ENCODE peak calls at places on chromosomes 5 and 9, in four cellular contexts. One of them, this sample, is unnamed.

GRCh38 chr5:73853091-73853490 is 227.1 kb downstream of the ARHGEF28 start:
- DNase-seq in GM23248: peak
- DNase-seq in fibroblast of villous mesenchyme: peak
- DNase-seq in upper lobe of right lung: no peak
- DNase-seq in this sample: no peak

GRCh38 chr5:178469975-178470692 is 120.1 kb downstream of the COL23A1 start:
- DNase-seq in GM23248: no peak
- DNase-seq in fibroblast of villous mesenchyme: no peak
- DNase-seq in upper lobe of right lung: no peak
- DNase-seq in this sample: peak

GRCh38 chr5:95821110-95822021 is 1.2 kb downstream of the GLRX start:
- DNase-seq in GM23248: peak
- DNase-seq in fibroblast of villous mesenchyme: no peak
- DNase-seq in upper lobe of right lung: no peak
- DNase-seq in this sample: no peak

GRCh38 chr9:97963232-97963631 is 19.9 kb upstream of the ANP32B start:
- DNase-seq in GM23248: no peak
- DNase-seq in fibroblast of villous mesenchyme: no peak
- DNase-seq in upper lobe of right lung: no peak
- DNase-seq in this sample: no peak

GRCh38 chr9:93184439-93185221 is 691 bp downstream of the WNK2 start:
- DNase-seq in GM23248: peak
- DNase-seq in fibroblast of villous mesenchyme: no peak
- DNase-seq in upper lobe of right lung: no peak
- DNase-seq in this sample: peak

GRCh38 chr5:59609501-59610265 is 283.8 kb downstream of the PDE4D start:
- DNase-seq in GM23248: no peak
- DNase-seq in fibroblast of villous mesenchyme: no peak
- DNase-seq in upper lobe of right lung: no peak
- DNase-seq in this sample: no peak

GRCh38 chr5:54964405-54964804 is 21.0 kb downstream of the ESM1 start:
- DNase-seq in GM23248: no peak
- DNase-seq in fibroblast of villous mesenchyme: no peak
- DNase-seq in upper lobe of right lung: no peak
- DNase-seq in this sample: no peak

GRCh38 chr5:65126670-65127069 is 355.1 kb downstream of the ADAMTS6 start:
- DNase-seq in GM23248: peak
- DNase-seq in fibroblast of villous mesenchyme: no peak
- DNase-seq in upper lobe of right lung: no peak
- DNase-seq in this sample: no peak

GRCh38 chr9:135137398-135137832 is 49.9 kb downstream of the OLFM1 start:
- DNase-seq in GM23248: peak
- DNase-seq in fibroblast of villous mesenchyme: peak
- DNase-seq in upper lobe of right lung: no peak
- DNase-seq in this sample: peak

DNA sequence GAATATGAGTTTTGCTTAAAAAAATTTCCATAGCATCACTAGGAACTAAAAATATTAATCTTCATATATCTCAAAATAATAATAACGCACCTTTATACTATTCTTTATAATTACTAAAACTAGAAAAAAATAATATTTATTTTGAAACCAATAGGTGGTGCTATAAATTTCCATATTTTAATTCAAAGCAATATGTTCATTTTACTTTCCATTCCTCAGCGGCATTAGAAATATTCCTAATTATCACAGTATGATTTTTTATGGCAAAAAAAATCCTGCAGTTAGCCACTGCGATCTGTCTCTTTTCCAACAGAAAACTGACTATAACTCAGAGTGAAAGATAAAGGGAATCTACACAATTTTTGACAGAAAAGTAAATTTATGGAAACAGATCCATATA is 167.4 kb upstream of the MPDZ start:
- DNase-seq in GM23248: peak
- DNase-seq in fibroblast of villous mesenchyme: no peak
- DNase-seq in upper lobe of right lung: no peak
- DNase-seq in this sample: no peak
- H3K4me3 ChIP-seq in GM23248: no peak
- H3K4me3 ChIP-seq in fibroblast of villous mesenchyme: no peak
- H3K4me3 ChIP-seq in upper lobe of right lung: no peak
- H3K4me3 ChIP-seq in this sample: no peak

GRCh38 chr5:72434781-72435437 is 72.3 kb downstream of the ZNF366 start:
- DNase-seq in GM23248: no peak
- DNase-seq in fibroblast of villous mesenchyme: no peak
- DNase-seq in upper lobe of right lung: no peak
- DNase-seq in this sample: no peak
- H3K4me3 ChIP-seq in GM23248: no peak
- H3K4me3 ChIP-seq in fibroblast of villous mesenchyme: no peak
- H3K4me3 ChIP-seq in upper lobe of right lung: no peak
- H3K4me3 ChIP-seq in this sample: no peak

DNA sequence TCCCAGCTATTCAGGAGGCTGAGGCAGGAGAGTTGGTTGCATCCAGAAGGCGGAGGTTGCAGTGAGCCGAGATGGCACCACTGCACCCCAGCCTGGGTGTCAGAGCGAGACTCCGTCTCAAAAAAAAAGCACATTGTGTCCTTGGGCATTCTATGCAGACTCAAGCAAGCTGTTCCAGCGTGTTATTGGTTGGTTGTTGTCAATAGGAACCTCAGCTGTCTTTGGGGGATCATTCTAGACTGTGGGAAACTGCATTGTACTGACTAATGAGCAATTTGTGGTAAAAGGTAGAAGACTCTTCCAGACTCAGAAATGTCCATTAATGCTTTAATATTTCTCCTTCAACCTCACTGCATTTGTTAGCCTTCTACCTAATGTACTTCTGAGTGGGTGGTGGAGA is 379.5 kb upstream of the GRAMD2B start:
- DNase-seq in GM23248: no peak
- DNase-seq in fibroblast of villous mesenchyme: no peak
- DNase-seq in upper lobe of right lung: no peak
- DNase-seq in this sample: no peak
- H3K4me3 ChIP-seq in GM23248: no peak
- H3K4me3 ChIP-seq in fibroblast of villous mesenchyme: no peak
- H3K4me3 ChIP-seq in upper lobe of right lung: no peak
- H3K4me3 ChIP-seq in this sample: no peak

GRCh38 chr9:37511006-37511714 is 25.4 kb downstream of the POLR1E start:
- DNase-seq in GM23248: peak
- DNase-seq in fibroblast of villous mesenchyme: no peak
- DNase-seq in upper lobe of right lung: peak
- DNase-seq in this sample: peak

GRCh38 chr9:37507586-37508134 is 21.9 kb downstream of the POLR1E start:
- DNase-seq in GM23248: no peak
- DNase-seq in fibroblast of villous mesenchyme: no peak
- DNase-seq in upper lobe of right lung: peak
- DNase-seq in this sample: no peak

GRCh38 chr9:37508834-37509206 is 23.1 kb downstream of the POLR1E start:
- DNase-seq in GM23248: no peak
- DNase-seq in fibroblast of villous mesenchyme: no peak
- DNase-seq in upper lobe of right lung: peak
- DNase-seq in this sample: no peak

GRCh38 chr9:37509536-37509935 is 23.8 kb downstream of the POLR1E start:
- DNase-seq in GM23248: no peak
- DNase-seq in fibroblast of villous mesenchyme: no peak
- DNase-seq in upper lobe of right lung: peak
- DNase-seq in this sample: peak

GRCh38 chr9:37508135-37508833 is 22.5 kb downstream of the POLR1E start:
- DNase-seq in GM23248: no peak
- DNase-seq in fibroblast of villous mesenchyme: no peak
- DNase-seq in upper lobe of right lung: peak
- DNase-seq in this sample: peak
- H3K4me3 ChIP-seq in GM23248: no peak
- H3K4me3 ChIP-seq in fibroblast of villous mesenchyme: no peak
- H3K4me3 ChIP-seq in upper lobe of right lung: no peak
- H3K4me3 ChIP-seq in this sample: no peak

GRCh38 chr9:68533678-68534077 is 7.0 kb downstream of the TMEM252 start:
- DNase-seq in GM23248: no peak
- DNase-seq in fibroblast of villous mesenchyme: no peak
- DNase-seq in upper lobe of right lung: no peak
- DNase-seq in this sample: no peak

DNA sequence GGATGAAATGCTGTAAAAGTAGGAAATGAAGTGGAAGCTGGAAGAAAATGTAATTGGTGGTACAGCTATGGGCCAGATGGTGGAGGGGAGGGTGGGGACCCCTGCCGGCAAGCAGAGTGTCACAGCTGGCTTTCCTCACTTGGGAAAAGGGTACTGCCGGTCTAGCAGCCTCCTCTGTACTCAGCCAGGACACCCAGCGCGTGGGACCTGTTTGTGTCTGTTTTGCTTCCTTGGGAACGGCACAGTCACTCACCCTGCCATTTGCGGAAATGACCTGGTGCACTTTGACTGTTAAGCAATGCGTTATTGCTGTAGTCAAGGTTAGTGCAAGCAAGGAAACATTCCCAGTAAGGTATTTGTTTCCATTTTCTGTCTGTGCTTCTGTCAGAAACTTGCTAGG is 10.1 kb downstream of the TMEM252 start:
- DNase-seq in GM23248: no peak
- DNase-seq in fibroblast of villous mesenchyme: peak
- DNase-seq in upper lobe of right lung: peak
- DNase-seq in this sample: peak
- H3K4me3 ChIP-seq in GM23248: no peak
- H3K4me3 ChIP-seq in fibroblast of villous mesenchyme: no peak
- H3K4me3 ChIP-seq in upper lobe of right lung: no peak
- H3K4me3 ChIP-seq in this sample: no peak